ENCODE peak calls at places on chromosomes 2 and 18, in seven cellular contexts. One of them, this sample, is unnamed. For H3K4me1, the result is how much of the 10 kb centered on the place peaks cover.

GRCh38 chr2:134137182-134137595 is 116.7 kb upstream of the MGAT5 start:
- DNase-seq in tibial artery: peak
- DNase-seq in upper lobe of left lung: no peak
- DNase-seq in adrenal gland: peak
- DNase-seq in mucosa of descending colon: peak
- DNase-seq in heart left ventricle: peak
- DNase-seq in CD8-positive, alpha-beta memory T cell: no peak
- DNase-seq in this sample: no peak

GRCh38 chr2:12236136-12236834 is 480.5 kb upstream of the TRIB2 start:
- DNase-seq in tibial artery: no peak
- DNase-seq in upper lobe of left lung: no peak
- DNase-seq in adrenal gland: peak
- DNase-seq in mucosa of descending colon: no peak
- DNase-seq in heart left ventricle: no peak
- DNase-seq in CD8-positive, alpha-beta memory T cell: no peak
- DNase-seq in this sample: no peak

GRCh38 chr2:187890690-187891089 is 336.5 kb upstream of the TFPI start:
- DNase-seq in tibial artery: no peak
- DNase-seq in upper lobe of left lung: no peak
- DNase-seq in adrenal gland: no peak
- DNase-seq in mucosa of descending colon: peak
- DNase-seq in heart left ventricle: no peak
- DNase-seq in CD8-positive, alpha-beta memory T cell: no peak
- DNase-seq in this sample: peak

GRCh38 chr2:207930747-207931146 is 94.6 kb downstream of the PLEKHM3 start:
- DNase-seq in tibial artery: no peak
- DNase-seq in upper lobe of left lung: peak
- DNase-seq in adrenal gland: peak
- DNase-seq in mucosa of descending colon: peak
- DNase-seq in heart left ventricle: no peak
- DNase-seq in CD8-positive, alpha-beta memory T cell: no peak
- DNase-seq in this sample: no peak

GRCh38 chr2:191115391-191115790 is 35.4 kb downstream of the STAT4 start:
- DNase-seq in tibial artery: no peak
- DNase-seq in upper lobe of left lung: no peak
- DNase-seq in adrenal gland: no peak
- DNase-seq in mucosa of descending colon: peak
- DNase-seq in heart left ventricle: no peak
- DNase-seq in CD8-positive, alpha-beta memory T cell: peak
- DNase-seq in this sample: no peak

GRCh38 chr18:62226047-62226446 is 39.0 kb downstream of the RELCH start:
- DNase-seq in tibial artery: no peak
- DNase-seq in upper lobe of left lung: no peak
- DNase-seq in adrenal gland: no peak
- DNase-seq in mucosa of descending colon: no peak
- DNase-seq in heart left ventricle: no peak
- DNase-seq in CD8-positive, alpha-beta memory T cell: no peak
- DNase-seq in this sample: no peak

GRCh38 chr2:53970898-53971681 is at the start of gene PSME4:
- DNase-seq in tibial artery: peak
- DNase-seq in upper lobe of left lung: peak
- DNase-seq in adrenal gland: peak
- DNase-seq in mucosa of descending colon: peak
- DNase-seq in heart left ventricle: peak
- DNase-seq in CD8-positive, alpha-beta memory T cell: peak
- DNase-seq in this sample: peak

GRCh38 chr2:25877431-25878360 is 591 bp downstream of the ASXL2 start:
- DNase-seq in tibial artery: peak
- DNase-seq in upper lobe of left lung: peak
- DNase-seq in adrenal gland: peak
- DNase-seq in mucosa of descending colon: peak
- DNase-seq in heart left ventricle: peak
- DNase-seq in CD8-positive, alpha-beta memory T cell: peak
- DNase-seq in this sample: peak

GRCh38 chr2:47061989-47062678 is 93.0 kb downstream of the STPG4 start:
- DNase-seq in tibial artery: no peak
- DNase-seq in upper lobe of left lung: no peak
- DNase-seq in adrenal gland: no peak
- DNase-seq in mucosa of descending colon: no peak
- DNase-seq in heart left ventricle: no peak
- DNase-seq in CD8-positive, alpha-beta memory T cell: no peak
- DNase-seq in this sample: no peak

GRCh38 chr18:31977270-31977872 is 34.4 kb upstream of the TRAPPC8 start:
- DNase-seq in tibial artery: no peak
- DNase-seq in upper lobe of left lung: no peak
- DNase-seq in adrenal gland: peak
- DNase-seq in mucosa of descending colon: peak
- DNase-seq in heart left ventricle: no peak
- DNase-seq in CD8-positive, alpha-beta memory T cell: peak
- DNase-seq in this sample: peak

GRCh38 chr2:218066946-218067515 is 2.0 kb upstream of the RUFY4 start:
- DNase-seq in tibial artery: no peak
- DNase-seq in upper lobe of left lung: peak
- DNase-seq in adrenal gland: no peak
- DNase-seq in mucosa of descending colon: no peak
- DNase-seq in heart left ventricle: no peak
- DNase-seq in CD8-positive, alpha-beta memory T cell: no peak
- DNase-seq in this sample: no peak

GRCh38 chr2:201257381-201257940 is 2.9 kb upstream of the CASP8 start:
- DNase-seq in tibial artery: peak
- DNase-seq in upper lobe of left lung: no peak
- DNase-seq in adrenal gland: peak
- DNase-seq in mucosa of descending colon: peak
- DNase-seq in heart left ventricle: peak
- DNase-seq in CD8-positive, alpha-beta memory T cell: peak
- DNase-seq in this sample: no peak

GRCh38 chr2:24613154-24613814 is 122.2 kb downstream of the NCOA1 start:
- DNase-seq in tibial artery: no peak
- DNase-seq in upper lobe of left lung: no peak
- DNase-seq in adrenal gland: no peak
- DNase-seq in mucosa of descending colon: peak
- DNase-seq in heart left ventricle: no peak
- DNase-seq in CD8-positive, alpha-beta memory T cell: peak
- DNase-seq in this sample: peak

GRCh38 chr2:55604027-55604565 is 13.3 kb downstream of the PPP4R3B start:
- DNase-seq in tibial artery: no peak
- DNase-seq in upper lobe of left lung: no peak
- DNase-seq in adrenal gland: no peak
- DNase-seq in mucosa of descending colon: no peak
- DNase-seq in heart left ventricle: no peak
- DNase-seq in CD8-positive, alpha-beta memory T cell: no peak
- DNase-seq in this sample: no peak

GRCh38 chr18:13338318-13338717 is 119.8 kb downstream of the LDLRAD4 start:
- DNase-seq in tibial artery: no peak
- DNase-seq in upper lobe of left lung: no peak
- DNase-seq in adrenal gland: no peak
- DNase-seq in mucosa of descending colon: no peak
- DNase-seq in heart left ventricle: no peak
- DNase-seq in CD8-positive, alpha-beta memory T cell: no peak
- DNase-seq in this sample: no peak

GRCh38 chr2:10030311-10030736 is 13.0 kb upstream of the KLF11 start:
- DNase-seq in tibial artery: no peak
- DNase-seq in upper lobe of left lung: no peak
- DNase-seq in adrenal gland: no peak
- DNase-seq in mucosa of descending colon: peak
- DNase-seq in heart left ventricle: peak
- DNase-seq in CD8-positive, alpha-beta memory T cell: no peak
- DNase-seq in this sample: no peak

GRCh38 chr2:4381773-4382172 is 678.4 kb downstream of the DCDC2C start:
- DNase-seq in tibial artery: no peak
- DNase-seq in upper lobe of left lung: no peak
- DNase-seq in adrenal gland: no peak
- DNase-seq in mucosa of descending colon: no peak
- DNase-seq in heart left ventricle: no peak
- DNase-seq in CD8-positive, alpha-beta memory T cell: no peak
- DNase-seq in this sample: no peak

GRCh38 chr2:215878476-215879063 is 134.8 kb downstream of the MREG start:
- DNase-seq in tibial artery: no peak
- DNase-seq in upper lobe of left lung: no peak
- DNase-seq in adrenal gland: no peak
- DNase-seq in mucosa of descending colon: no peak
- DNase-seq in heart left ventricle: no peak
- DNase-seq in CD8-positive, alpha-beta memory T cell: no peak
- DNase-seq in this sample: no peak

GRCh38 chr2:196336206-196336605 is 164.8 kb upstream of the STK17B start:
- DNase-seq in tibial artery: no peak
- DNase-seq in upper lobe of left lung: no peak
- DNase-seq in adrenal gland: no peak
- DNase-seq in mucosa of descending colon: no peak
- DNase-seq in heart left ventricle: no peak
- DNase-seq in CD8-positive, alpha-beta memory T cell: no peak
- DNase-seq in this sample: no peak

GRCh38 chr2:155060906-155061305 is 362.4 kb downstream of the KCNJ3 start:
- DNase-seq in tibial artery: no peak
- DNase-seq in upper lobe of left lung: no peak
- DNase-seq in adrenal gland: no peak
- DNase-seq in mucosa of descending colon: no peak
- DNase-seq in heart left ventricle: no peak
- DNase-seq in CD8-positive, alpha-beta memory T cell: no peak
- DNase-seq in this sample: no peak

GRCh38 chr18:48538531-48539405 is at the start of gene CTIF:
- DNase-seq in tibial artery: peak
- DNase-seq in upper lobe of left lung: peak
- DNase-seq in adrenal gland: peak
- DNase-seq in mucosa of descending colon: peak
- DNase-seq in heart left ventricle: peak
- DNase-seq in CD8-positive, alpha-beta memory T cell: peak
- DNase-seq in this sample: peak

GRCh38 chr2:120785228-120785966 is 49.7 kb downstream of the GLI2 start:
- DNase-seq in tibial artery: no peak
- DNase-seq in upper lobe of left lung: no peak
- DNase-seq in adrenal gland: no peak
- DNase-seq in mucosa of descending colon: no peak
- DNase-seq in heart left ventricle: no peak
- DNase-seq in CD8-positive, alpha-beta memory T cell: no peak
- DNase-seq in this sample: no peak

GRCh38 chr2:120786038-120786437 is 50.4 kb downstream of the GLI2 start:
- DNase-seq in tibial artery: no peak
- DNase-seq in upper lobe of left lung: no peak
- DNase-seq in adrenal gland: no peak
- DNase-seq in mucosa of descending colon: no peak
- DNase-seq in heart left ventricle: no peak
- DNase-seq in CD8-positive, alpha-beta memory T cell: no peak
- DNase-seq in this sample: no peak

GRCh38 chr2:120787512-120788348 is 52.1 kb downstream of the GLI2 start:
- DNase-seq in tibial artery: no peak
- DNase-seq in upper lobe of left lung: no peak
- DNase-seq in adrenal gland: no peak
- DNase-seq in mucosa of descending colon: no peak
- DNase-seq in heart left ventricle: no peak
- DNase-seq in CD8-positive, alpha-beta memory T cell: no peak
- DNase-seq in this sample: no peak

GRCh38 chr2:120786559-120786960 is 50.9 kb downstream of the GLI2 start:
- DNase-seq in tibial artery: no peak
- DNase-seq in upper lobe of left lung: no peak
- DNase-seq in adrenal gland: no peak
- DNase-seq in mucosa of descending colon: no peak
- DNase-seq in heart left ventricle: no peak
- DNase-seq in CD8-positive, alpha-beta memory T cell: no peak
- DNase-seq in this sample: peak

GRCh38 chr2:120788349-120788700 is 52.7 kb downstream of the GLI2 start:
- DNase-seq in tibial artery: no peak
- DNase-seq in upper lobe of left lung: no peak
- DNase-seq in adrenal gland: no peak
- DNase-seq in mucosa of descending colon: no peak
- DNase-seq in heart left ventricle: no peak
- DNase-seq in CD8-positive, alpha-beta memory T cell: no peak
- DNase-seq in this sample: no peak
- H3K4me1 ChIP-seq in tibial artery: under half
- H3K4me1 ChIP-seq in upper lobe of left lung: under half
- H3K4me1 ChIP-seq in adrenal gland: under half
- H3K4me1 ChIP-seq in mucosa of descending colon: under half
- H3K4me1 ChIP-seq in heart left ventricle: under half
- H3K4me1 ChIP-seq in CD8-positive, alpha-beta memory T cell: under half
- H3K4me1 ChIP-seq in this sample: under half

GRCh38 chr2:233105156-233105895 is 45.2 kb downstream of the INPP5D start:
- DNase-seq in tibial artery: no peak
- DNase-seq in upper lobe of left lung: no peak
- DNase-seq in adrenal gland: no peak
- DNase-seq in mucosa of descending colon: no peak
- DNase-seq in heart left ventricle: no peak
- DNase-seq in CD8-positive, alpha-beta memory T cell: no peak
- DNase-seq in this sample: no peak
- H3K4me1 ChIP-seq in tibial artery: under half
- H3K4me1 ChIP-seq in upper lobe of left lung: under half
- H3K4me1 ChIP-seq in adrenal gland: under half
- H3K4me1 ChIP-seq in mucosa of descending colon: under half
- H3K4me1 ChIP-seq in heart left ventricle: under half
- H3K4me1 ChIP-seq in CD8-positive, alpha-beta memory T cell: half or more
- H3K4me1 ChIP-seq in this sample: under half

DNA sequence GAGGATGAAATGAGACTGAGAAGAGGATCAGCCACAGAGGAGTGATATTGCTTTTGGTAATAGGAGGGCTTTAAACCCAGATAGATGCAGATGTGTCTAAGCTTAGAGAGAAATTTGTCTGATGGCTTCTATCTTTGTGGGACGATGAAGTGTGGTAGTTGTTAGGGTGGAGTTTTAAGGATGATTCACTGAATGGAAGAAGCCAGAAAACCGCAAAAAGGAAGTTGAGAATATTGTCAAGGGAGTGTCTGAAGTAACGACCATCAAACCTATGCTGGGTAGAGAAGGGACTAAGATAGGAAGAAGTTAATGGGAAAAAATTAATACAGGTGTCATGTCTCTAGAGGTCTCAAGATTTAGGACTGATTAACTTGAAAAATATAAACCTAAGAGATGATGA is 195.6 kb upstream of the MC4R start:
- DNase-seq in tibial artery: no peak
- DNase-seq in upper lobe of left lung: no peak
- DNase-seq in adrenal gland: no peak
- DNase-seq in mucosa of descending colon: no peak
- DNase-seq in heart left ventricle: no peak
- DNase-seq in CD8-positive, alpha-beta memory T cell: no peak
- DNase-seq in this sample: no peak
- H3K4me1 ChIP-seq in tibial artery: under half
- H3K4me1 ChIP-seq in upper lobe of left lung: under half
- H3K4me1 ChIP-seq in adrenal gland: under half
- H3K4me1 ChIP-seq in mucosa of descending colon: under half
- H3K4me1 ChIP-seq in heart left ventricle: under half
- H3K4me1 ChIP-seq in CD8-positive, alpha-beta memory T cell: under half
- H3K4me1 ChIP-seq in this sample: under half

GRCh38 chr2:108619916-108620620 is 85.8 kb downstream of the LIMS1 start:
- DNase-seq in tibial artery: no peak
- DNase-seq in upper lobe of left lung: no peak
- DNase-seq in adrenal gland: no peak
- DNase-seq in mucosa of descending colon: no peak
- DNase-seq in heart left ventricle: no peak
- DNase-seq in CD8-positive, alpha-beta memory T cell: no peak
- DNase-seq in this sample: no peak

GRCh38 chr2:108623616-108624015 is 89.3 kb downstream of the LIMS1 start:
- DNase-seq in tibial artery: no peak
- DNase-seq in upper lobe of left lung: no peak
- DNase-seq in adrenal gland: no peak
- DNase-seq in mucosa of descending colon: no peak
- DNase-seq in heart left ventricle: no peak
- DNase-seq in CD8-positive, alpha-beta memory T cell: no peak
- DNase-seq in this sample: no peak

GRCh38 chr2:108621689-108622681 is 87.7 kb downstream of the LIMS1 start:
- DNase-seq in tibial artery: no peak
- DNase-seq in upper lobe of left lung: no peak
- DNase-seq in adrenal gland: no peak
- DNase-seq in mucosa of descending colon: no peak
- DNase-seq in heart left ventricle: no peak
- DNase-seq in CD8-positive, alpha-beta memory T cell: no peak
- DNase-seq in this sample: peak

GRCh38 chr2:108620656-108621055 is 86.4 kb downstream of the LIMS1 start:
- DNase-seq in tibial artery: no peak
- DNase-seq in upper lobe of left lung: no peak
- DNase-seq in adrenal gland: no peak
- DNase-seq in mucosa of descending colon: no peak
- DNase-seq in heart left ventricle: no peak
- DNase-seq in CD8-positive, alpha-beta memory T cell: no peak
- DNase-seq in this sample: no peak

GRCh38 chr2:108621087-108621559 is 86.9 kb downstream of the LIMS1 start:
- DNase-seq in tibial artery: no peak
- DNase-seq in upper lobe of left lung: no peak
- DNase-seq in adrenal gland: no peak
- DNase-seq in mucosa of descending colon: peak
- DNase-seq in heart left ventricle: no peak
- DNase-seq in CD8-positive, alpha-beta memory T cell: peak
- DNase-seq in this sample: peak
- H3K4me1 ChIP-seq in tibial artery: half or more
- H3K4me1 ChIP-seq in upper lobe of left lung: half or more
- H3K4me1 ChIP-seq in adrenal gland: half or more
- H3K4me1 ChIP-seq in mucosa of descending colon: under half
- H3K4me1 ChIP-seq in heart left ventricle: under half
- H3K4me1 ChIP-seq in CD8-positive, alpha-beta memory T cell: half or more
- H3K4me1 ChIP-seq in this sample: under half

This sample was measured in NT2/D1.